ENCODE peak calls at places on chromosomes 6 and 20, in four cellular contexts. X is effector CD4-positive, alpha-beta T cell; J is mucosa of descending colon; D is CD14-positive monocyte. V is an unnamed sample.

GRCh38 chr6:119096683-119097310 is 18.3 kb upstream of the FAM184A start:
- DNase-seq in X (no peak), D (no peak), J (no peak), V (no peak)

GRCh38 chr6:2021713-2022125 is 223.7 kb downstream of the GMDS start:
- DNase-seq in D (no peak), X (no peak), J (peak; percentile 87), V (no peak)

GRCh38 chr6:11224252-11224965 is 8.1 kb downstream of the NEDD9 start:
- DNase-seq in D (no peak), X (peak; percentile 12), J (no peak), V (peak; percentile 23)

GRCh38 chr20:53935353-53936084 is 134.9 kb downstream of the BCAS1 start:
- DNase-seq in X (no peak), J (no peak), D (no peak), V (no peak)

GRCh38 chr6:138769102-138769676 is 4.4 kb upstream of the CCDC28A start:
- DNase-seq in D (no peak), X (no peak), J (no peak), V (no peak)

GRCh38 chr6:157879873-157880254 is 56.8 kb downstream of the SNX9 start:
- DNase-seq in X (no peak), D (no peak), J (no peak), V (no peak)

GRCh38 chr20:8583209-8584106 is 451.4 kb downstream of the PLCB1 start:
- DNase-seq in J (no peak), X (no peak), D (no peak), V (no peak)

GRCh38 chr20:51190783-51191180 is 167.9 kb upstream of the KCNG1 start:
- DNase-seq in X (no peak), J (no peak), D (no peak), V (no peak)

GRCh38 chr6:40695114-40695513 is 108.0 kb upstream of the LRFN2 start:
- DNase-seq in D (no peak), X (no peak), J (no peak), V (no peak)

GRCh38 chr6:53727748-53728147 is 62.2 kb upstream of the KLHL31 start:
- DNase-seq in D (no peak), J (no peak), X (no peak), V (no peak)

GRCh38 chr20:54347216-54347833 is 128.1 kb upstream of the DOK5 start:
- DNase-seq in J (no peak), D (no peak), X (no peak), V (no peak)

GRCh38 chr6:167839343-167839742 is 12.6 kb downstream of the AFDN start:
- DNase-seq in J (no peak), D (no peak), X (no peak), V (no peak)

GRCh38 chr20:22402550-22402949 is 181.8 kb downstream of the FOXA2 start:
- DNase-seq in X (no peak), D (no peak), J (no peak), V (no peak)

GRCh38 chr6:41338654-41339053 is 3.2 kb downstream of the NCR2 start:
- DNase-seq in J (no peak), D (no peak), X (no peak), V (no peak)

GRCh38 chr20:63642518-63643247 is 10.5 kb downstream of the STMN3 start:
- DNase-seq in X (no peak), D (no peak), J (peak; percentile 70), V (no peak)

GRCh38 chr6:82270791-82271392 is 23.3 kb upstream of the IBTK start:
- DNase-seq in X (no peak), J (no peak), D (no peak), V (no peak)

GRCh38 chr6:113172531-113172966 is 684.6 kb upstream of the MARCKS start:
- DNase-seq in X (no peak), J (peak; percentile 25), D (no peak), V (no peak)

GRCh38 chr6:69841862-69842261 is 24.5 kb upstream of the COL19A1 start:
- DNase-seq in X (no peak), J (no peak), D (no peak), V (no peak)

GRCh38 chr6:137341721-137342195 is 122.6 kb upstream of the IFNGR1 start:
- DNase-seq in D (no peak), X (peak; percentile 42), J (peak; percentile 36), V (peak; percentile 49)

GRCh38 chr20:50826121-50826520 is 31.3 kb downstream of the BCAS4 start:
- DNase-seq in D (no peak), X (no peak), J (no peak), V (no peak)

GRCh38 chr6:107657755-107658461 is 166.2 kb downstream of the SCML4 start:
- DNase-seq in D (peak; percentile 76), X (peak; percentile 7), J (peak; percentile 57), V (no peak)

GRCh38 chr20:16011519-16011918 is 561.7 kb downstream of the KIF16B start:
- DNase-seq in J (no peak), X (no peak), D (no peak), V (no peak)

GRCh38 chr6:110814488-110815259 is 595 bp downstream of the CDK19 start:
- DNase-seq in X (peak; percentile 38), D (peak; percentile 57), J (peak; percentile 75), V (peak; percentile 37)

GRCh38 chr20:9363673-9364072 is 150.7 kb upstream of the LAMP5 start:
- DNase-seq in X (no peak), D (no peak), J (no peak), V (no peak)

GRCh38 chr6:6191476-6191875 is 129.0 kb downstream of the F13A1 start:
- DNase-seq in X (no peak), D (no peak), J (no peak), V (no peak)

GRCh38 chr6:47057830-47058540 is 15.9 kb upstream of the ADGRF1 start:
- DNase-seq in D (no peak), X (no peak), J (no peak), V (no peak)

GRCh38 chr6:92715991-92716390 is 703.4 kb downstream of the EPHA7 start:
- DNase-seq in D (no peak), J (no peak), X (no peak), V (no peak)

GRCh38 chr6:139647001-139647400 is 272.6 kb upstream of the CITED2 start:
- DNase-seq in X (no peak), D (no peak), J (no peak), V (no peak)